ENCODE peak calls at places on chromosomes 11 and 22, in six cellular contexts. One of them, this sample, is unnamed.

GRCh38 chr11:65491163-65491465 is 7.7 kb upstream of the MALAT1 start:
- DNase-seq in substantia nigra: no peak
- DNase-seq in NCI-H1694 treated with DMSO at 0.1 percent for 48 hours: no peak
- DNase-seq in amniotic stem cell: no peak
- DNase-seq in activated CD4-positive, alpha-beta T cell treated with anti-CD3 and anti-CD28 coated beads, Interleukin-2, amount 50 U/mL, for 1 hour: no peak
- DNase-seq in HFFc6: no peak
- DNase-seq in this sample: no peak

GRCh38 chr11:13008625-13009475 is at the start of gene RASSF10:
- DNase-seq in substantia nigra: no peak
- DNase-seq in NCI-H1694 treated with DMSO at 0.1 percent for 48 hours: peak; percentile 8
- DNase-seq in amniotic stem cell: no peak
- DNase-seq in activated CD4-positive, alpha-beta T cell treated with anti-CD3 and anti-CD28 coated beads, Interleukin-2, amount 50 U/mL, for 1 hour: no peak
- DNase-seq in HFFc6: no peak
- DNase-seq in this sample: no peak

GRCh38 chr22:27988704-27989103 is 69.6 kb upstream of the PITPNB start:
- DNase-seq in substantia nigra: no peak
- DNase-seq in NCI-H1694 treated with DMSO at 0.1 percent for 48 hours: no peak
- DNase-seq in amniotic stem cell: no peak
- DNase-seq in activated CD4-positive, alpha-beta T cell treated with anti-CD3 and anti-CD28 coated beads, Interleukin-2, amount 50 U/mL, for 1 hour: no peak
- DNase-seq in HFFc6: no peak
- DNase-seq in this sample: no peak

GRCh38 chr22:21068681-21069276 is 23.0 kb downstream of the LRRC74B start:
- DNase-seq in substantia nigra: no peak
- DNase-seq in NCI-H1694 treated with DMSO at 0.1 percent for 48 hours: no peak
- DNase-seq in amniotic stem cell: no peak
- DNase-seq in activated CD4-positive, alpha-beta T cell treated with anti-CD3 and anti-CD28 coated beads, Interleukin-2, amount 50 U/mL, for 1 hour: no peak
- DNase-seq in HFFc6: no peak
- DNase-seq in this sample: no peak

GRCh38 chr22:24068717-24069116 is 57.6 kb downstream of the CABIN1 start:
- DNase-seq in substantia nigra: no peak
- DNase-seq in NCI-H1694 treated with DMSO at 0.1 percent for 48 hours: no peak
- DNase-seq in amniotic stem cell: no peak
- DNase-seq in activated CD4-positive, alpha-beta T cell treated with anti-CD3 and anti-CD28 coated beads, Interleukin-2, amount 50 U/mL, for 1 hour: no peak
- DNase-seq in HFFc6: no peak
- DNase-seq in this sample: no peak

GRCh38 chr11:832529-833113 is at the start of gene CD151:
- DNase-seq in substantia nigra: no peak
- DNase-seq in NCI-H1694 treated with DMSO at 0.1 percent for 48 hours: peak; percentile 28
- DNase-seq in amniotic stem cell: peak; percentile 54
- DNase-seq in activated CD4-positive, alpha-beta T cell treated with anti-CD3 and anti-CD28 coated beads, Interleukin-2, amount 50 U/mL, for 1 hour: no peak
- DNase-seq in HFFc6: no peak
- DNase-seq in this sample: no peak

GRCh38 chr22:35154937-35155387 is 89.0 kb downstream of the ISX start:
- DNase-seq in substantia nigra: peak; percentile 1
- DNase-seq in NCI-H1694 treated with DMSO at 0.1 percent for 48 hours: peak; percentile 7
- DNase-seq in amniotic stem cell: peak; percentile 35
- DNase-seq in activated CD4-positive, alpha-beta T cell treated with anti-CD3 and anti-CD28 coated beads, Interleukin-2, amount 50 U/mL, for 1 hour: peak; percentile 1
- DNase-seq in HFFc6: peak; percentile 20
- DNase-seq in this sample: no peak

GRCh38 chr11:129733981-129734380 is 81.7 kb upstream of the TMEM45B start:
- DNase-seq in substantia nigra: no peak
- DNase-seq in NCI-H1694 treated with DMSO at 0.1 percent for 48 hours: no peak
- DNase-seq in amniotic stem cell: no peak
- DNase-seq in activated CD4-positive, alpha-beta T cell treated with anti-CD3 and anti-CD28 coated beads, Interleukin-2, amount 50 U/mL, for 1 hour: no peak
- DNase-seq in HFFc6: no peak
- DNase-seq in this sample: no peak

GRCh38 chr11:10498426-10499250 is 42.3 kb downstream of the RNF141 start:
- DNase-seq in substantia nigra: no peak
- DNase-seq in NCI-H1694 treated with DMSO at 0.1 percent for 48 hours: no peak
- DNase-seq in amniotic stem cell: no peak
- DNase-seq in activated CD4-positive, alpha-beta T cell treated with anti-CD3 and anti-CD28 coated beads, Interleukin-2, amount 50 U/mL, for 1 hour: no peak
- DNase-seq in HFFc6: no peak
- DNase-seq in this sample: no peak

GRCh38 chr11:112025682-112026081 is 474 bp downstream of the DLAT start:
- DNase-seq in substantia nigra: no peak
- DNase-seq in NCI-H1694 treated with DMSO at 0.1 percent for 48 hours: no peak
- DNase-seq in amniotic stem cell: no peak
- DNase-seq in activated CD4-positive, alpha-beta T cell treated with anti-CD3 and anti-CD28 coated beads, Interleukin-2, amount 50 U/mL, for 1 hour: no peak
- DNase-seq in HFFc6: peak; percentile 13
- DNase-seq in this sample: no peak

GRCh38 chr22:49426618-49427266 is 400.9 kb downstream of the BRD1 start:
- DNase-seq in substantia nigra: no peak
- DNase-seq in NCI-H1694 treated with DMSO at 0.1 percent for 48 hours: no peak
- DNase-seq in amniotic stem cell: no peak
- DNase-seq in activated CD4-positive, alpha-beta T cell treated with anti-CD3 and anti-CD28 coated beads, Interleukin-2, amount 50 U/mL, for 1 hour: no peak
- DNase-seq in HFFc6: no peak
- DNase-seq in this sample: peak; percentile 13

GRCh38 chr11:64694026-64694755 is 28.8 kb downstream of the NRXN2 start:
- DNase-seq in substantia nigra: no peak
- DNase-seq in NCI-H1694 treated with DMSO at 0.1 percent for 48 hours: no peak
- DNase-seq in amniotic stem cell: no peak
- DNase-seq in activated CD4-positive, alpha-beta T cell treated with anti-CD3 and anti-CD28 coated beads, Interleukin-2, amount 50 U/mL, for 1 hour: no peak
- DNase-seq in HFFc6: no peak
- DNase-seq in this sample: no peak

GRCh38 chr11:63893355-63893754 is 23.6 kb downstream of the RCOR2 start:
- DNase-seq in substantia nigra: no peak
- DNase-seq in NCI-H1694 treated with DMSO at 0.1 percent for 48 hours: no peak
- DNase-seq in amniotic stem cell: no peak
- DNase-seq in activated CD4-positive, alpha-beta T cell treated with anti-CD3 and anti-CD28 coated beads, Interleukin-2, amount 50 U/mL, for 1 hour: no peak
- DNase-seq in HFFc6: no peak
- DNase-seq in this sample: no peak

GRCh38 chr11:78803995-78804394 is 229.3 kb upstream of the NARS2 start:
- DNase-seq in substantia nigra: no peak
- DNase-seq in NCI-H1694 treated with DMSO at 0.1 percent for 48 hours: no peak
- DNase-seq in amniotic stem cell: no peak
- DNase-seq in activated CD4-positive, alpha-beta T cell treated with anti-CD3 and anti-CD28 coated beads, Interleukin-2, amount 50 U/mL, for 1 hour: no peak
- DNase-seq in HFFc6: no peak
- DNase-seq in this sample: no peak